ENCODE peak calls at places on chromosomes 7 and 10, in seven cellular contexts. One of them, this sample, is unnamed.

GRCh38 chr10:48431871-48432270 is 125.4 kb downstream of the MAPK8 start:
- DNase-seq in A549: no peak
- DNase-seq in foreskin fibroblast: peak; percentile 30
- DNase-seq in endothelial cell of umbilical vein: no peak
- DNase-seq in psoas muscle: no peak
- DNase-seq in mucosa of descending colon: no peak
- DNase-seq in IMR-90: peak; percentile 47
- DNase-seq in this sample: peak; percentile 56

GRCh38 chr10:99279626-99280111 is 44.0 kb upstream of the HPSE2 start:
- DNase-seq in mucosa of descending colon: no peak
- DNase-seq in foreskin fibroblast: peak; percentile 83
- DNase-seq in IMR-90: peak; percentile 33
- DNase-seq in endothelial cell of umbilical vein: no peak
- DNase-seq in psoas muscle: no peak
- DNase-seq in A549: peak; percentile 81
- DNase-seq in this sample: no peak

GRCh38 chr10:19803676-19804075 is 12.6 kb upstream of the PLXDC2 start:
- DNase-seq in mucosa of descending colon: no peak
- DNase-seq in A549: no peak
- DNase-seq in IMR-90: no peak
- DNase-seq in foreskin fibroblast: no peak
- DNase-seq in psoas muscle: no peak
- DNase-seq in endothelial cell of umbilical vein: no peak
- DNase-seq in this sample: no peak

GRCh38 chr10:66772511-66772910 is 153.3 kb upstream of the LRRTM3 start:
- DNase-seq in psoas muscle: no peak
- DNase-seq in endothelial cell of umbilical vein: no peak
- DNase-seq in foreskin fibroblast: peak; percentile 26
- DNase-seq in mucosa of descending colon: no peak
- DNase-seq in A549: no peak
- DNase-seq in IMR-90: peak; percentile 30
- DNase-seq in this sample: peak; percentile 20

GRCh38 chr10:4007771-4008170 is 222.8 kb upstream of the KLF6 start:
- DNase-seq in psoas muscle: no peak
- DNase-seq in endothelial cell of umbilical vein: no peak
- DNase-seq in mucosa of descending colon: no peak
- DNase-seq in IMR-90: no peak
- DNase-seq in foreskin fibroblast: no peak
- DNase-seq in A549: no peak
- DNase-seq in this sample: no peak

GRCh38 chr7:48427671-48428070 is 256.4 kb downstream of the ABCA13 start:
- DNase-seq in psoas muscle: no peak
- DNase-seq in mucosa of descending colon: no peak
- DNase-seq in A549: no peak
- DNase-seq in IMR-90: no peak
- DNase-seq in endothelial cell of umbilical vein: no peak
- DNase-seq in foreskin fibroblast: no peak
- DNase-seq in this sample: no peak

GRCh38 chr10:103568505-103568904 is 75.0 kb downstream of the NEURL1 start:
- DNase-seq in mucosa of descending colon: no peak
- DNase-seq in endothelial cell of umbilical vein: no peak
- DNase-seq in A549: no peak
- DNase-seq in psoas muscle: no peak
- DNase-seq in IMR-90: no peak
- DNase-seq in foreskin fibroblast: no peak
- DNase-seq in this sample: no peak

GRCh38 chr7:139743967-139744767 is 33.6 kb downstream of the HIPK2 start:
- DNase-seq in A549: no peak
- DNase-seq in foreskin fibroblast: no peak
- DNase-seq in psoas muscle: no peak
- DNase-seq in mucosa of descending colon: no peak
- DNase-seq in IMR-90: peak; percentile 40
- DNase-seq in endothelial cell of umbilical vein: no peak
- DNase-seq in this sample: no peak

GRCh38 chr10:24202181-24202570 is 6.8 kb upstream of the KIAA1217 start:
- DNase-seq in IMR-90: no peak
- DNase-seq in A549: no peak
- DNase-seq in endothelial cell of umbilical vein: no peak
- DNase-seq in foreskin fibroblast: no peak
- DNase-seq in mucosa of descending colon: no peak
- DNase-seq in psoas muscle: no peak
- DNase-seq in this sample: no peak

GRCh38 chr10:8073696-8074416 is 19.4 kb downstream of the GATA3 start:
- DNase-seq in foreskin fibroblast: peak; percentile 21
- DNase-seq in endothelial cell of umbilical vein: peak; percentile 26
- DNase-seq in A549: no peak
- DNase-seq in psoas muscle: no peak
- DNase-seq in IMR-90: no peak
- DNase-seq in mucosa of descending colon: no peak
- DNase-seq in this sample: no peak

GRCh38 chr7:32673275-32673983 is 178.1 kb downstream of the AVL9 start:
- DNase-seq in IMR-90: no peak
- DNase-seq in endothelial cell of umbilical vein: no peak
- DNase-seq in A549: no peak
- DNase-seq in foreskin fibroblast: no peak
- DNase-seq in psoas muscle: no peak
- DNase-seq in mucosa of descending colon: no peak
- DNase-seq in this sample: no peak

GRCh38 chr7:122092964-122093797 is 50.9 kb downstream of the AASS start:
- DNase-seq in psoas muscle: peak; percentile 46
- DNase-seq in endothelial cell of umbilical vein: peak; percentile 82
- DNase-seq in A549: peak; percentile 71
- DNase-seq in IMR-90: peak; percentile 82
- DNase-seq in foreskin fibroblast: peak; percentile 83
- DNase-seq in mucosa of descending colon: peak; percentile 42
- DNase-seq in this sample: peak; percentile 95

GRCh38 chr7:46071601-46072000 is 150.5 kb upstream of the IGFBP3 start:
- DNase-seq in foreskin fibroblast: peak; percentile 15
- DNase-seq in psoas muscle: no peak
- DNase-seq in endothelial cell of umbilical vein: no peak
- DNase-seq in IMR-90: peak; percentile 16
- DNase-seq in A549: no peak
- DNase-seq in mucosa of descending colon: no peak
- DNase-seq in this sample: peak; percentile 67

GRCh38 chr10:66747451-66747850 is 178.4 kb upstream of the LRRTM3 start:
- DNase-seq in foreskin fibroblast: peak; percentile 72
- DNase-seq in psoas muscle: no peak
- DNase-seq in endothelial cell of umbilical vein: no peak
- DNase-seq in IMR-90: peak; percentile 85
- DNase-seq in A549: no peak
- DNase-seq in mucosa of descending colon: no peak
- DNase-seq in this sample: peak; percentile 82

GRCh38 chr10:68318331-68319059 is 13.4 kb upstream of the HNRNPH3 start:
- DNase-seq in foreskin fibroblast: no peak
- DNase-seq in IMR-90: no peak
- DNase-seq in mucosa of descending colon: no peak
- DNase-seq in psoas muscle: no peak
- DNase-seq in A549: no peak
- DNase-seq in endothelial cell of umbilical vein: no peak
- DNase-seq in this sample: no peak

GRCh38 chr7:83413425-83413824 is 235.5 kb downstream of the SEMA3E start:
- DNase-seq in A549: peak; percentile 37
- DNase-seq in psoas muscle: no peak
- DNase-seq in foreskin fibroblast: peak; percentile 71
- DNase-seq in IMR-90: peak; percentile 23
- DNase-seq in mucosa of descending colon: no peak
- DNase-seq in endothelial cell of umbilical vein: no peak
- DNase-seq in this sample: peak; percentile 48

GRCh38 chr10:86316990-86317389 is 49.6 kb downstream of the GRID1 start:
- DNase-seq in IMR-90: no peak
- DNase-seq in endothelial cell of umbilical vein: no peak
- DNase-seq in foreskin fibroblast: no peak
- DNase-seq in A549: no peak
- DNase-seq in psoas muscle: no peak
- DNase-seq in mucosa of descending colon: no peak
- DNase-seq in this sample: no peak

DNA sequence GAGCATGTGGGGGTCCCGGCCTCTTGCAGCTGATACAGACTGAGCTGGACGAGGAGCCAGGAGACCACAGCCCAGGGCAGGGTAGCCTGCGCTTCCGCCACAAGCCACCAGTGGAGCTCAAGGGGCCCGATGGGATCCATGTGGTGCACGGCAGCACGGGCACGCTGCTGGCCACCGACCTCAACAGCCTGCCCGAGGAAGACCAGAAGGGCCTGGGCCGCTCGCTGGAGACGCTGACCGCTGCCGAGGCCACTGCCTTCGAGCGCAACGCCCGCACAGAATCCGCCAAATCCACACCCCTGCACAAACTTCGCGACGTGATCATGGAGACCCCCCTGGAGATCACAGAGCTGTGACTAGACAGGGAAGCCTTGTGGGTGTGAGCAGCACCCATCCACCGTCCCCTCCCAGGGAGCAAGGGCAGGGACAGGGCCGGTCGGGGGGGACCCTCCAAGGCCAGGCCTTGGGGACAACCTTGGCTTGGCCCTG is 36.1 kb downstream of the PSAP start:
- DNase-seq in A549: no peak
- DNase-seq in psoas muscle: no peak
- DNase-seq in mucosa of descending colon: no peak
- DNase-seq in IMR-90: no peak
- DNase-seq in endothelial cell of umbilical vein: no peak
- DNase-seq in foreskin fibroblast: no peak
- DNase-seq in this sample: no peak
- TF ChIP-seq CTCF in A549: no peak
- TF ChIP-seq CTCF in psoas muscle: no peak
- TF ChIP-seq CTCF in mucosa of descending colon: no peak
- TF ChIP-seq CTCF in IMR-90: no peak
- TF ChIP-seq CTCF in endothelial cell of umbilical vein: no peak
- TF ChIP-seq CTCF in foreskin fibroblast: no peak
- TF ChIP-seq CTCF in this sample: peak; percentile 11

DNA sequence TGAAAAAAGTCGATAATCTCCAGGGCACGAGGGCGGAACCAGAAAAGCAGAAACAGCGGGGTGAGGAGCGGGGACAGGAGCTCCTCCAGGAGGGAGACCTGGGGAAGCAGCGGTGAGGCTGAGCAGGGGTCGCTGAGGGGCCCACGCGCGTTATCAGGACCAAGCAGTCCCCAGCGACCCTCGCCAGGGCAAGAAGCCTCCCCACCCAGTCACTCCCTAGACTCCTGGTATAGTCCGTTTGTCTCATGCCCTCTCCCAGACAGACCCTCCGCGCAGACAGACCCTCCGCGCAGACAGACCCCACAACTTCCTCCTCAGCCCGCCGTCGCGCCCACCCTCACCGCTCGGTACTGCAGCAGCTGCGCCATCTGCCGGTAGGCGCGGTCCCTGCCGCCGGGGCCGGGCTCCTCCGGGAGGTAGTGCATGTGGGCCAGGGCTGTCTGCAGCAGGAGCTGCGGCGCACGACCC is 6.3 kb downstream of the ATG9B start:
- DNase-seq in endothelial cell of umbilical vein: peak; percentile 58
- DNase-seq in psoas muscle: peak; percentile 69
- DNase-seq in IMR-90: peak; percentile 25
- DNase-seq in A549: peak; percentile 55
- DNase-seq in foreskin fibroblast: peak; percentile 72
- DNase-seq in mucosa of descending colon: peak; percentile 84
- DNase-seq in this sample: peak; percentile 57
- H3K4me3 ChIP-seq in endothelial cell of umbilical vein: no peak overlapping the region
- H3K4me3 ChIP-seq in psoas muscle: peak overlapping the region; percentile 51
- H3K4me3 ChIP-seq in IMR-90: peak overlapping the region; percentile 23
- H3K4me3 ChIP-seq in A549: peak overlapping the region; percentile 30
- H3K4me3 ChIP-seq in foreskin fibroblast: no peak overlapping the region
- H3K4me3 ChIP-seq in mucosa of descending colon: no peak overlapping the region
- H3K4me3 ChIP-seq in this sample: no peak overlapping the region

DNA sequence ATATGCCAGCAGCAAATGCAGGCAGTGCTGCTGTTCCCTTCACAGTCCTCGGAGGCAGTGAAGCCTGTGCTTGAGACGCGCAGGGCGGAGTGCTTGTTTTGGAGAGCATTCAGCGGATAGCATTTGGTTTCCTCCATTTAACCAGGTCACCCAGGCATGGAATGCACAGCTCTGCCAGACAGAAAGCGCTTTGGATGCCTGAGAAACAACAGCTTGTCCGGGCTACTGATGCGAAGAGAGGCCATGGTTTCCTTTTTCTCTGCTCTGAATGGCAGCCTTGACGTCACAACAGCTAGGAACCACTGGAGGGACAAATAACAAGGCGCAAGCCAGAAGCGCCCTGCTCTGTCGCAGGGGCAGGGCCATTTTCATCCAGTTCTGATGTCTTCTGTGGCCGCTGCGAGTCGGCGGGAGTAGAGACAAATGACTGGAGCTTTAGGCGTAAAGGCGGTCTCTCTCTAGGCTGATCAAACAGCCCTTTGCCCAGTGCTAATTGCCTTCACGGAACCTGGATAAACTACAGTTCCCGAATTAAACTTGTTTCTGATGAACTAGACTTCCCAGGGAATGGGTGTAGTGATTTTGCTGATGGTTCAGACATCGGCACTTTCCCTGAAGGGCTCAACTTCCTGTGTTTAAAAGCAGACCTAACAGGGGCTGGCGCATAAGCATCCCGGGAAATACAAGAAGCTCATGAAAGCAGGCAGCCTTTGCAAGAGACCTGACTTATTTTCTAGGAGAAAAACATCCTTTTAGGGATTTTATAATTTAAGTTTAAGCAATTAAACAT is 187.6 kb upstream of the KLF14 start:
- DNase-seq in psoas muscle: peak; percentile 69
- DNase-seq in IMR-90: peak; percentile 85
- DNase-seq in endothelial cell of umbilical vein: peak; percentile 91
- DNase-seq in foreskin fibroblast: peak; percentile 80
- DNase-seq in A549: no peak
- DNase-seq in mucosa of descending colon: peak; percentile 75
- DNase-seq in this sample: peak; percentile 94
- TF ChIP-seq CTCF in psoas muscle: no peak
- TF ChIP-seq CTCF in IMR-90: no peak
- TF ChIP-seq CTCF in endothelial cell of umbilical vein: peak; percentile 4
- TF ChIP-seq CTCF in foreskin fibroblast: no peak
- TF ChIP-seq CTCF in A549: no peak
- TF ChIP-seq CTCF in mucosa of descending colon: no peak
- TF ChIP-seq CTCF in this sample: peak; percentile 23

GRCh38 chr7:131090188-131090587 is 237.5 kb upstream of the MKLN1 start:
- DNase-seq in mucosa of descending colon: no peak
- DNase-seq in endothelial cell of umbilical vein: no peak
- DNase-seq in psoas muscle: no peak
- DNase-seq in IMR-90: no peak
- DNase-seq in foreskin fibroblast: no peak
- DNase-seq in A549: no peak
- DNase-seq in this sample: no peak
- H3K4me3 ChIP-seq in mucosa of descending colon: no peak overlapping the region
- H3K4me3 ChIP-seq in endothelial cell of umbilical vein: no peak overlapping the region
- H3K4me3 ChIP-seq in psoas muscle: no peak overlapping the region
- H3K4me3 ChIP-seq in IMR-90: no peak overlapping the region
- H3K4me3 ChIP-seq in foreskin fibroblast: no peak overlapping the region
- H3K4me3 ChIP-seq in A549: no peak overlapping the region
- H3K4me3 ChIP-seq in this sample: no peak overlapping the region

GRCh38 chr10:49783645-49784044 is 21.5 kb upstream of the OGDHL start:
- DNase-seq in foreskin fibroblast: no peak
- DNase-seq in mucosa of descending colon: no peak
- DNase-seq in A549: no peak
- DNase-seq in endothelial cell of umbilical vein: no peak
- DNase-seq in psoas muscle: no peak
- DNase-seq in IMR-90: no peak
- DNase-seq in this sample: no peak
- TF ChIP-seq CTCF in foreskin fibroblast: no peak
- TF ChIP-seq CTCF in mucosa of descending colon: no peak
- TF ChIP-seq CTCF in A549: no peak
- TF ChIP-seq CTCF in endothelial cell of umbilical vein: no peak
- TF ChIP-seq CTCF in psoas muscle: no peak
- TF ChIP-seq CTCF in IMR-90: no peak
- TF ChIP-seq CTCF in this sample: peak; percentile 14